ENCODE peak calls at places on chromosomes 12 and 14, in five cellular contexts. X is testis, M is cardiac muscle cell, I is upper lobe of right lung, A is tibial artery. G is an unnamed sample.
A peak's percentile ranks its signal among the peaks of the same experiment; 100 is the strongest.

GRCh38 chr14:39548358-39548757 is 116.1 kb upstream of the FBXO33 start:
- DNase-seq in M (no peak), X (no peak), I (no peak), A (no peak), G (no peak)

GRCh38 chr14:59117754-59118153 is 70.7 kb upstream of the DAAM1 start:
- DNase-seq in A (no peak), X (no peak), M (no peak), I (no peak), G (no peak)

GRCh38 chr12:67980391-67980790 is 8.9 kb upstream of the IFNG-AS1 start:
- DNase-seq in M (no peak), X (no peak), I (no peak), A (no peak), G (no peak)

GRCh38 chr12:51900323-51900889 is 6.9 kb upstream of the ACVRL1 start:
- DNase-seq in A (peak; percentile 15), M (no peak), I (peak; percentile 54), X (no peak), G (peak; percentile 37)

GRCh38 chr12:65168606-65169310 is 625 bp upstream of the LEMD3 start:
- DNase-seq in M (peak; percentile 2), I (no peak), A (no peak), X (no peak), G (no peak)

GRCh38 chr12:39375206-39375808 is 67.6 kb downstream of the KIF21A start:
- DNase-seq in I (no peak), M (no peak), A (no peak), X (no peak), G (no peak)

GRCh38 chr14:76264384-76264783 is 111.6 kb upstream of the ESRRB start:
- DNase-seq in I (no peak), M (no peak), A (no peak), X (no peak), G (no peak)

GRCh38 chr12:93243382-93243688 is 134.4 kb upstream of the NUDT4 start:
- DNase-seq in A (no peak), M (no peak), I (no peak), X (no peak), G (no peak)

GRCh38 chr12:53695148-53696138 is 19.6 kb upstream of the ATP5MC2 start:
- DNase-seq in I (peak; percentile 69), A (no peak), X (no peak), M (peak; percentile 62), G (no peak)

GRCh38 chr12:127271776-127272175 is 995.2 kb upstream of the TMEM132C start:
- DNase-seq in A (no peak), M (no peak), X (no peak), I (no peak), G (no peak)

GRCh38 chr12:109951136-109951535 is 45.0 kb downstream of the GIT2 start:
- DNase-seq in X (no peak), M (peak; percentile 85), I (no peak), A (no peak), G (no peak)

GRCh38 chr14:79467837-79468236 is 743.5 kb downstream of the DIO2 start:
- DNase-seq in I (no peak), A (no peak), X (no peak), M (peak; percentile 6), G (no peak)

GRCh38 chr14:36738269-36738668 is 76.6 kb downstream of the PAX9 start:
- DNase-seq in I (no peak), M (no peak), X (no peak), A (no peak), G (no peak)

GRCh38 chr12:110917961-110918360 is 2.4 kb downstream of the MYL2 start:
- DNase-seq in I (no peak), M (no peak), X (no peak), A (no peak), G (no peak)

GRCh38 chr12:84995646-84996045 is 40.4 kb downstream of the TSPAN19 start:
- DNase-seq in A (no peak), M (no peak), I (no peak), X (no peak), G (no peak)

GRCh38 chr12:19778822-19779221 is 339.5 kb downstream of the AEBP2 start:
- DNase-seq in I (no peak), M (peak; percentile 56), A (no peak), X (no peak), G (no peak)

GRCh38 chr14:72544615-72545387 is 349.1 kb downstream of the DPF3 start:
- DNase-seq in I (no peak), A (no peak), M (no peak), X (no peak), G (no peak)

GRCh38 chr14:89407856-89408255 is 9.2 kb downstream of the FOXN3 start:
- DNase-seq in I (no peak), M (peak; percentile 38), A (no peak), X (no peak), G (no peak)

GRCh38 chr14:55611859-55612258 is 31.9 kb downstream of the KTN1 start:
- DNase-seq in A (no peak), X (no peak), I (no peak), M (no peak), G (no peak)

GRCh38 chr14:30129795-30130194 is 202.1 kb upstream of the PRKD1 start:
- DNase-seq in X (no peak), I (no peak), A (no peak), M (peak; percentile 10), G (no peak)

GRCh38 chr14:94047581-94047980 is 21.4 kb downstream of the OTUB2 start:
- DNase-seq in A (no peak), M (no peak), I (no peak), X (peak; percentile 9), G (no peak)

GRCh38 chr12:32290411-32290810 is 108.9 kb upstream of the FGD4 start:
- DNase-seq in M (peak; percentile 19), I (no peak), A (no peak), X (no peak), G (no peak)

GRCh38 chr12:10607885-10608458 is 5.4 kb downstream of the MAGOHB start:
- DNase-seq in A (no peak), X (no peak), I (no peak), M (peak; percentile 28), G (no peak)

DNA sequence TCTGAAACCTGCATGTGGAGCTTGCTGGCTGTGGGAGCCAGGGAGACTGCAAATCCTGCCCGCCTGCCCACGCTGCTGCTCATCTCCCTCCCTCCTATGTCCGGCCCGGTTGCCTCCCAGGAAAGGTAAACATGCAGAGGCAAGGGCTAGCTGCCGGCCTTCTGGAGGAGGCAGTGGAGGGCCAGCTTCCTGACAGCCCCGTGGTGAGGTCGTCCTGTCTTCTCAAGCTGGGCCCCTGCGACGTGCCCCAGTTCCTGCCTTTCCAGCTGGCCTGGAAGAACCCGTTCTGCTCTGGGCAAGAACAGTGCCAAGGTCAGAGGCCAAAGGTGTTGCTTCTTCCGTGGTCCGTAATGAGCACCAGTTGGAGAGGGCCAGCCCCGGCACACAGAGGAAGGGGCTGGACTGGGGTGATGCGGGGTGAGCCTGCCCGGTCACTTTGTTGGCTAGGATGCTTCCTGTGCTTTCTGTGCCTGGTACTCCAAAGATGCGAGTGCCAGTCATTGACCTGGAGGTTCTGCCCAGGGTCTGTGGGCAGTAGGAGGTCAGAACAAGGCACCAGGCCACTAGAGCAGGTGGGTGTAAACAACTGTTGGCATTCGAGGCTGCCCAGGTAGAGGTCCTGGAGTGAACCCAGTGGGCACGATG is 25.3 kb downstream of the TPCN1 start:
- DNase-seq in I (no peak), M (no peak), A (no peak), X (no peak), G (no peak)
- H3K4me1 ChIP-seq in I (peaks cover 56% of the 10 kb centered on the region), M (no peaks in the 10 kb centered on the region), A (peaks cover 95% of the 10 kb centered on the region), X (peaks cover 36% of the 10 kb centered on the region), G (peaks cover 49% of the 10 kb centered on the region)

GRCh38 chr12:49970658-49971057 is 2.1 kb upstream of the AQP6 start:
- DNase-seq in M (no peak), I (no peak), A (no peak), X (no peak), G (no peak)

GRCh38 chr12:49970030-49970429 is 2.7 kb upstream of the AQP6 start:
- DNase-seq in I (peak; percentile 51), X (no peak), A (no peak), M (no peak), G (no peak)

GRCh38 chr12:49967777-49968250 is 4.9 kb upstream of the AQP6 start:
- DNase-seq in X (no peak), M (no peak), I (no peak), A (no peak), G (no peak)

GRCh38 chr12:49968431-49968830 is 4.3 kb upstream of the AQP6 start:
- DNase-seq in M (no peak), I (no peak), A (no peak), X (no peak), G (no peak)

GRCh38 chr12:49969027-49969426 is 3.7 kb upstream of the AQP6 start:
- DNase-seq in A (no peak), I (peak; percentile 52), M (no peak), X (no peak), G (no peak)
- H3K4me1 ChIP-seq in A (peaks cover 13% of the 10 kb centered on the region), I (peaks cover 8% of the 10 kb centered on the region), M (peaks cover 3% of the 10 kb centered on the region), X (peaks cover 8% of the 10 kb centered on the region), G (no peaks in the 10 kb centered on the region)

GRCh38 chr14:100271247-100271939 is 32.4 kb downstream of the YY1 start:
- DNase-seq in X (no peak), M (peak; percentile 30), A (no peak), I (no peak), G (no peak)

GRCh38 chr14:100262545-100262944 is 23.6 kb downstream of the YY1 start:
- DNase-seq in A (no peak), M (no peak), I (no peak), X (no peak), G (no peak)

GRCh38 chr14:100268591-100269207 is 29.8 kb downstream of the YY1 start:
- DNase-seq in A (no peak), I (no peak), X (no peak), M (peak; percentile 37), G (no peak)

GRCh38 chr14:100263141-100263540 is 24.2 kb downstream of the YY1 start:
- DNase-seq in I (no peak), X (no peak), M (no peak), A (no peak), G (no peak)

DNA sequence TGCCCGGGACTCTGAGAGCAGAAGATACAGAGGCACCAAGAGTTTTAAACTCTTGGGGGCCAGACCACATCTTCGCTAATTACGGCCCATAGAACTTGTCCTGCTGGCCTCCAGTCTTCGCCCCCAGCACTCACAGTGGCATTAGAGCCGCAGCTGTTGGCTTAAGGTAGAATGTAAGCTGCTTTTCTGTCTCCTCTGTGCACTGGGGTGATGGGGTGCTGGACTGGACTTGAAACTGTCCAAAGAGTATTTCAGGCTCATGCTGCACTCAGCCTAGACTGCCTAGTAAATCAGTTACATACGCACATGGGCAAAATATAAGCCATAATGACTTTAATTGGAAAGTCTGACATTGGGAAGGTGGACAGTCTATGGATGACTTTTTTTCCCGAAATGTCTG is 29.0 kb downstream of the YY1 start:
- DNase-seq in I (no peak), X (no peak), A (no peak), M (no peak), G (no peak)
- H3K4me1 ChIP-seq in I (peaks cover 10% of the 10 kb centered on the region), X (peaks cover 8% of the 10 kb centered on the region), A (peaks cover 45% of the 10 kb centered on the region), M (no peaks in the 10 kb centered on the region), G (peaks cover 4% of the 10 kb centered on the region)

GRCh38 chr14:103393078-103393477 is 7.9 kb downstream of the MARK3 start:
- DNase-seq in X (no peak), I (no peak), M (no peak), A (no peak), G (no peak)

GRCh38 chr14:103392106-103392505 is 6.9 kb downstream of the MARK3 start:
- DNase-seq in I (no peak), A (no peak), M (no peak), X (no peak), G (no peak)

GRCh38 chr14:103390605-103391004 is 5.4 kb downstream of the MARK3 start:
- DNase-seq in X (no peak), A (no peak), I (no peak), M (no peak), G (no peak)

GRCh38 chr14:103392572-103392971 is 7.4 kb downstream of the MARK3 start:
- DNase-seq in X (no peak), A (no peak), I (no peak), M (no peak), G (no peak)

GRCh38 chr14:103391048-103391447 is 5.8 kb downstream of the MARK3 start:
- DNase-seq in A (no peak), X (no peak), I (no peak), M (peak; percentile 92), G (no peak)
- H3K4me1 ChIP-seq in A (peaks cover 79% of the 10 kb centered on the region), X (peaks cover 71% of the 10 kb centered on the region), I (peaks cover 80% of the 10 kb centered on the region), M (peaks cover 39% of the 10 kb centered on the region), G (peaks cover 46% of the 10 kb centered on the region)